ENCODE peak calls at places on chromosomes 4 and X, in four cellular contexts. I is PC-3, L is uterus, U is lower leg skin. Q is an unnamed sample.
A peak's percentile ranks its signal among the peaks of the same experiment; 100 is the strongest.

GRCh38 chrX:130793966-130794365 is 109.0 kb downstream of the ENOX2 start:
- DNase-seq in I (peak; percentile 23), L (no peak), U (no peak), Q (no peak)

GRCh38 chr4:123497328-123497727 is 100.7 kb downstream of the SPRY1 start:
- DNase-seq in I (peak; percentile 16), L (no peak), U (no peak), Q (no peak)

GRCh38 chrX:133185938-133186337 is 32.2 kb downstream of the TFDP3 start:
- DNase-seq in I (peak; percentile 77), L (no peak), U (no peak), Q (no peak)

GRCh38 chrX:9884031-9884779 is 83.0 kb upstream of the CLDN34 start:
- DNase-seq in I (no peak), L (no peak), U (no peak), Q (no peak)

GRCh38 chr4:79620627-79621026 is 212.6 kb upstream of the GK2 start:
- DNase-seq in I (no peak), L (no peak), U (no peak), Q (no peak)

GRCh38 chr4:97359826-97360225 is 783.5 kb downstream of the STPG2 start:
- DNase-seq in I (no peak), L (no peak), U (no peak), Q (no peak)

GRCh38 chrX:116409224-116409623 is 27.2 kb upstream of the SLC6A14 start:
- DNase-seq in I (no peak), L (no peak), U (no peak), Q (no peak)

GRCh38 chr4:187209921-187210613 is 486.4 kb upstream of the FAT1 start:
- DNase-seq in I (peak; percentile 83), L (no peak), U (no peak), Q (no peak)

GRCh38 chr4:135197650-135198049 is 996.1 kb upstream of the PABPC4L start:
- DNase-seq in I (no peak), L (no peak), U (no peak), Q (no peak)

GRCh38 chrX:155865193-155865592 is 16.0 kb upstream of the VAMP7 start:
- DNase-seq in I (no peak), L (no peak), U (no peak), Q (no peak)

GRCh38 chrX:102546818-102547493 is 30.4 kb upstream of the TMSB15A start:
- DNase-seq in I (no peak), L (no peak), U (no peak), Q (no peak)

GRCh38 chr4:174512745-174513144 is 9.5 kb downstream of the HPGD start:
- DNase-seq in I (no peak), L (no peak), U (no peak), Q (no peak)

GRCh38 chr4:40976343-40976742 is 226.6 kb downstream of the NSUN7 start:
- DNase-seq in I (peak; percentile 79), L (no peak), U (no peak), Q (peak; percentile 45)

GRCh38 chr4:183783933-183784622 is 121.0 kb upstream of the STOX2 start:
- DNase-seq in I (peak; percentile 13), L (no peak), U (no peak), Q (no peak)

GRCh38 chrX:6661731-6662130 is 126.8 kb upstream of the VCX3A start:
- DNase-seq in I (no peak), L (no peak), U (no peak), Q (no peak)

GRCh38 chr4:76430519-76431388 is 4.3 kb upstream of the SHROOM3 start:
- DNase-seq in I (peak; percentile 71), L (no peak), U (no peak), Q (peak; percentile 64)

GRCh38 chr4:37735578-37735977 is 49.4 kb upstream of the RELL1 start:
- DNase-seq in I (no peak), L (no peak), U (no peak), Q (no peak)

GRCh38 chr4:100483796-100484195 is 34.0 kb downstream of the EMCN start:
- DNase-seq in I (no peak), L (no peak), U (no peak), Q (no peak)

GRCh38 chr4:167715176-167715575 is 377.2 kb upstream of the ANXA10 start:
- DNase-seq in I (peak; percentile 5), L (no peak), U (no peak), Q (no peak)

GRCh38 chr4:1169691-1170096 is 2.7 kb downstream of the SPON2 start:
- DNase-seq in I (no peak), L (no peak), U (peak; percentile 81), Q (no peak)

GRCh38 chr4:104166749-104167148 is 327.9 kb downstream of the CXXC4 start:
- DNase-seq in I (no peak), L (no peak), U (no peak), Q (no peak)

GRCh38 chr4:43331226-43332078 is 438.9 kb downstream of the GRXCR1 start:
- DNase-seq in I (peak; percentile 89), L (no peak), U (no peak), Q (no peak)

GRCh38 chr4:189021831-189022230 is 882.6 kb downstream of the TRIML1 start:
- DNase-seq in I (peak; percentile 22), L (peak; percentile 33), U (no peak), Q (no peak)

GRCh38 chrX:72029473-72030411 is 102.0 kb downstream of the RTL5 start:
- DNase-seq in I (peak; percentile 93), L (no peak), U (peak; percentile 84), Q (no peak)

GRCh38 chr4:182126567-182126966 is 116.6 kb upstream of the TENM3 start:
- DNase-seq in I (no peak), L (no peak), U (no peak), Q (no peak)

GRCh38 chrX:135094726-135095125 is 25.6 kb downstream of the ETDB start:
- DNase-seq in I (no peak), L (no peak), U (no peak), Q (no peak)

GRCh38 chrX:12987900-12988594 is 13.1 kb downstream of the TMSB4X start:
- DNase-seq in I (no peak), L (no peak), U (no peak), Q (no peak)

GRCh38 chr4:52196606-52197130 is 145.6 kb downstream of the SPATA18 start:
- DNase-seq in I (peak; percentile 53), L (no peak), U (no peak), Q (no peak)

DNA sequence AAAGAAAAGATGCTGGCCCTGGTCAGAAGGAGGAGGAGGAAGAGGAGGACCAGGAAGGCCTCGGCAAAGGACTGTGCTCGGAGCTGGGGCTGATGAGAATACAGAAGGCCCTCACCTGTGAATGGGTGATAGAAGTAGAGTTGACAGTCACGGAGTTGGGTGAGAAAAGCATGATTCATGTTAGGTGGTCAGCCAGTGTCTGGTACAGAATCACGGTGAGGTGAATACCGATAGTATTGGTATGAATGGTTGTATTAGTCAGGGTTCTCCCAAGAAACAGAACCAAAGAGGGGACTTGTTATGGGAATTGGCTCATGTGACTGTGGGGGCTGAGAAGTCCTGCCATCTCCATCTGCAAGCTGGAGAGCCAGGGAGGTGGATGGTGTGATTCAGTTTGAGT is 32.5 kb upstream of the FAM156A start:
- DNase-seq in I (no peak), L (no peak), U (no peak), Q (no peak)
- H3K4me3 ChIP-seq in I (no peak overlapping the region), L (no peak overlapping the region), U (no peak overlapping the region), Q (no peak overlapping the region)

GRCh38 chrX:123964155-123964554 is 2.6 kb downstream of the STAG2 start:
- DNase-seq in I (peak; percentile 17), L (no peak), U (no peak), Q (no peak)
- H3K4me3 ChIP-seq in I (peak overlapping the region; percentile 91), L (no peak overlapping the region), U (no peak overlapping the region), Q (no peak overlapping the region)

GRCh38 chr4:84920591-84920990 is 45.9 kb downstream of the WDFY3 start:
- DNase-seq in I (peak; percentile 67), L (no peak), U (no peak), Q (no peak)
- H3K4me3 ChIP-seq in I (no peak overlapping the region), L (no peak overlapping the region), U (no peak overlapping the region), Q (no peak overlapping the region)

GRCh38 chr4:7769308-7769841 is 170.3 kb downstream of the AFAP1 start:
- DNase-seq in I (no peak), L (no peak), U (no peak), Q (no peak)

GRCh38 chr4:7771541-7772507 is 167.8 kb downstream of the AFAP1 start:
- DNase-seq in I (no peak), L (no peak), U (no peak), Q (no peak)

GRCh38 chr4:7770675-7771050 is 169.0 kb downstream of the AFAP1 start:
- DNase-seq in I (no peak), L (no peak), U (no peak), Q (no peak)

GRCh38 chr4:7769936-7770674 is 169.6 kb downstream of the AFAP1 start:
- DNase-seq in I (peak; percentile 15), L (no peak), U (no peak), Q (no peak)

DNA sequence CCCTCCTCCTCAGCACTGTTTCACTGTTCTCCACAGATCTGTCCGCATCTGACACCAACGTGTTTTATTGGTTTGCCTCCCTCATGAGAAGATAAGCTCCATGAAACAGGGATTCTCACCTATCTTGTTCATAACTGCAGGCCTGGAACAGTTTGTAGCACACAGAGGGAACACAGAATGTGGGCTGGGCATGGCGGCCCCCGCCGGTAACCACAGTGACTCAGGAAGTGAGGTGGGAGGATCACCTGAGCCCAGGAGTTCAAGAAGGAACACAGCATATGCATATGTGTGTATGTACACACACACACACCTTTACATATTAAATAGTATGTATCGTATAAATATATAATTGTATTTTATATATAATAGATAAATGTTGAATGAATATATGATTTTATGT is 168.6 kb downstream of the AFAP1 start:
- DNase-seq in I (no peak), L (no peak), U (no peak), Q (no peak)
- H3K4me3 ChIP-seq in I (no peak overlapping the region), L (no peak overlapping the region), U (no peak overlapping the region), Q (no peak overlapping the region)

GRCh38 chr4:47485047-47485692 is at the start of gene ATP10D:
- DNase-seq in I (peak; percentile 83), L (peak; percentile 95), U (peak; percentile 99), Q (no peak)

GRCh38 chr4:47483722-47484121 is 1.4 kb upstream of the ATP10D start:
- DNase-seq in I (no peak), L (no peak), U (no peak), Q (no peak)

GRCh38 chr4:47484169-47484568 is 906 bp upstream of the ATP10D start:
- DNase-seq in I (no peak), L (no peak), U (no peak), Q (no peak)

GRCh38 chr4:47488706-47489105 is 3.6 kb downstream of the ATP10D start:
- DNase-seq in I (no peak), L (no peak), U (no peak), Q (no peak)

GRCh38 chr4:47486306-47486705 is 1.2 kb downstream of the ATP10D start:
- DNase-seq in I (no peak), L (no peak), U (no peak), Q (no peak)
- H3K4me3 ChIP-seq in I (peak overlapping the region; percentile 79), L (peak overlapping the region; percentile 43), U (no peak overlapping the region), Q (no peak overlapping the region)

GRCh38 chrX:39196192-39197102 is 395.2 kb downstream of the MID1IP1 start:
- DNase-seq in I (peak; percentile 71), L (peak; percentile 27), U (no peak), Q (peak; percentile 77)
- H3K4me3 ChIP-seq in I (peak overlapping the region; percentile 31), L (no peak overlapping the region), U (no peak overlapping the region), Q (no peak overlapping the region)

DNA sequence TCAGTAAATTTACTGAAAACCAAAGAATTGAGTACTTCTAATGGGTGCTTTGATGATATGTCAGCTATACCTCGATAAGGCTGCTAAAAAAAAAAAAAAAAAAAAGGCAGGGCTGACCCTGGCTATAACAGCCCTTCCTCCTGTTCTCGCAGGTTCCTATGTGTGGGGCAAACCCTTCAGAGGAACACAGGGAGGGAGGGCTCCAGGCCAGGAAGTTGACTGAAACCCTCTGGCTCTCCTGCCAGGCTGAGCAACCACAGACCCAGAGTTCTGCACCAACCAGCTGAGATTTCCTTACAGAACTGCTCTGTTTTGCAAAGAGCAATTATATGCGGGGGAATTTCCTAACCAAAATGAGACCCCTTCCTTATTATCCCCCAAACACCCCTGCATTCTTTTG is 45.5 kb downstream of the PDHA1 start:
- DNase-seq in I (no peak), L (no peak), U (peak; percentile 26), Q (no peak)
- H3K4me3 ChIP-seq in I (no peak overlapping the region), L (no peak overlapping the region), U (no peak overlapping the region), Q (no peak overlapping the region)